ENCODE peak calls at places on chromosomes 4 and X, in seven cellular contexts. X, I, H, W, A, C and Z are unnamed samples.

GRCh38 chr4:174592985-174593335 is 70.7 kb upstream of the HPGD start:
- DNase-seq in A (peak), C (peak), W (no peak), I (no peak), H (peak), X (peak), Z (no peak)

GRCh38 chr4:27198971-27199370 is 338.3 kb downstream of the STIM2 start:
- DNase-seq in A (no peak), I (no peak), W (no peak), C (no peak), X (no peak), H (no peak), Z (no peak)

GRCh38 chrX:135200297-135200696 is 29.1 kb upstream of the CT55 start:
- DNase-seq in A (no peak), H (no peak), I (no peak), W (no peak), C (no peak), X (no peak), Z (no peak)

GRCh38 chrX:49171752-49172279 is at the start of gene PLP2:
- DNase-seq in W (no peak), X (no peak), I (no peak), C (peak), A (no peak), H (peak), Z (no peak)

GRCh38 chr4:109424093-109424818 is 9.4 kb upstream of the SEC24B start:
- DNase-seq in X (no peak), C (peak), I (no peak), W (no peak), A (no peak), H (no peak), Z (no peak)

GRCh38 chr4:42673084-42673429 is 16.2 kb upstream of the ATP8A1 start:
- DNase-seq in X (peak), W (peak), A (no peak), I (no peak), H (peak), C (no peak), Z (no peak)

GRCh38 chr4:44425614-44426208 is 22.9 kb downstream of the KCTD8 start:
- DNase-seq in A (no peak), W (peak), C (peak), H (peak), I (no peak), X (no peak), Z (no peak)

GRCh38 chr4:10096201-10096975 is 20.2 kb downstream of the WDR1 start:
- DNase-seq in C (peak), W (peak), A (no peak), I (no peak), H (peak), X (peak), Z (peak)

GRCh38 chrX:150361777-150362351 is 1.3 kb upstream of the MAMLD1 start:
- DNase-seq in H (no peak), C (peak), X (no peak), W (no peak), A (no peak), I (no peak), Z (no peak)

GRCh38 chr4:173958445-173958844 is 325.0 kb downstream of the FBXO8 start:
- DNase-seq in I (no peak), X (no peak), W (no peak), C (peak), H (peak), A (no peak), Z (no peak)

GRCh38 chr4:99960648-99961047 is 10.6 kb upstream of the H2AZ1 start:
- DNase-seq in I (no peak), C (peak), W (no peak), X (no peak), H (no peak), A (no peak), Z (no peak)

GRCh38 chr4:85677286-85677685 is 202.3 kb downstream of the ARHGAP24 start:
- DNase-seq in W (no peak), A (no peak), C (peak), X (no peak), H (no peak), I (no peak), Z (no peak)

GRCh38 chr4:55921093-55921492 is 27.7 kb upstream of the CEP135 start:
- DNase-seq in H (peak), I (no peak), X (no peak), C (peak), W (no peak), A (no peak), Z (peak)

GRCh38 chr4:147287588-147287890 is 193.4 kb upstream of the EDNRA start:
- DNase-seq in H (no peak), A (no peak), I (no peak), C (peak), W (no peak), X (no peak), Z (no peak)

GRCh38 chr4:189869236-189869635 is 71.4 kb upstream of the FRG1 start:
- DNase-seq in A (no peak), X (no peak), H (no peak), C (no peak), I (no peak), W (no peak), Z (no peak)

GRCh38 chr4:20623936-20624335 is 76.3 kb upstream of the PACRGL start:
- DNase-seq in X (no peak), A (no peak), I (no peak), W (peak), H (no peak), C (no peak), Z (no peak)

GRCh38 chrX:78321809-78322208 is 5.6 kb downstream of the CYSLTR1 start:
- DNase-seq in H (peak), X (no peak), C (no peak), W (peak), A (peak), I (no peak), Z (no peak)

GRCh38 chrX:22192419-22193086 is 80.2 kb upstream of the CBLL2 start:
- DNase-seq in W (peak), A (no peak), C (peak), I (peak), H (peak), X (peak), Z (no peak)

GRCh38 chr4:87239821-87240220 is 19.4 kb upstream of the KLHL8 start:
- DNase-seq in X (no peak), I (no peak), H (no peak), C (peak), W (no peak), A (no peak), Z (no peak)

GRCh38 chr4:123421227-123421941 is 24.8 kb downstream of the SPRY1 start:
- DNase-seq in X (no peak), C (peak), A (no peak), I (no peak), W (no peak), H (peak), Z (no peak)

GRCh38 chr4:45349859-45350258 is 623.5 kb upstream of the GNPDA2 start:
- DNase-seq in X (no peak), H (no peak), C (no peak), A (no peak), W (no peak), I (no peak), Z (no peak)

GRCh38 chr4:7872264-7872771 is 67.3 kb downstream of the AFAP1 start:
- DNase-seq in X (peak), I (no peak), A (no peak), H (peak), C (peak), W (peak), Z (no peak)

GRCh38 chrX:104427693-104428092 is 138.3 kb upstream of the IL1RAPL2 start:
- DNase-seq in C (no peak), X (no peak), W (no peak), H (no peak), I (no peak), A (no peak), Z (no peak)

GRCh38 chr4:139823345-139823744 is 157.7 kb downstream of the MGST2 start:
- DNase-seq in H (no peak), C (no peak), I (no peak), W (no peak), A (no peak), X (no peak), Z (no peak)

GRCh38 chr4:124851741-124852140 is 139.2 kb upstream of the ANKRD50 start:
- DNase-seq in H (peak), A (no peak), I (no peak), X (no peak), C (no peak), W (no peak), Z (no peak)

GRCh38 chrX:23890933-23891332 is 16.8 kb downstream of the APOO start:
- DNase-seq in X (no peak), H (no peak), A (no peak), C (peak), W (no peak), I (no peak), Z (no peak)